ENCODE peak calls at places on chromosomes 5 and 9, in eight cellular contexts. C, J, Z, B, T, U, D and R are unnamed samples.

GRCh38 chr5:156888520-156888919 is 38.4 kb downstream of the PPP1R2B start:
- DNase-seq in C (no peak), J (no peak), Z (no peak), B (no peak), T (no peak), U (no peak), D (no peak), R (no peak)

GRCh38 chr5:154474957-154475334 is 3.1 kb downstream of the HAND1 start:
- DNase-seq in C (no peak), J (no peak), Z (no peak), B (no peak), T (no peak), U (no peak), D (no peak), R (no peak)

GRCh38 chr5:76622973-76623596 is at the start of gene F2RL2:
- DNase-seq in C (peak), J (no peak), Z (no peak), B (peak), T (peak), U (peak), D (peak), R (peak)

GRCh38 chr9:99432075-99432474 is 210.0 kb downstream of the SEC61B start:
- DNase-seq in C (no peak), J (no peak), Z (no peak), B (no peak), T (no peak), U (no peak), D (no peak), R (no peak)

GRCh38 chr9:127968717-127969383 is 11.9 kb downstream of the EEIG1 start:
- DNase-seq in C (peak), J (no peak), Z (no peak), B (peak), T (peak), U (no peak), D (peak), R (no peak)

GRCh38 chr9:70081120-70081495 is 37.5 kb downstream of the MAMDC2 start:
- DNase-seq in C (peak), J (no peak), Z (no peak), B (peak), T (no peak), U (no peak), D (peak), R (no peak)

GRCh38 chr9:125189011-125189360 is 617 bp downstream of the PPP6C start:
- DNase-seq in C (no peak), J (no peak), Z (peak), B (no peak), T (no peak), U (no peak), D (no peak), R (no peak)

GRCh38 chr5:35089688-35090314 is 42.1 kb upstream of the AGXT2 start:
- DNase-seq in C (peak), J (peak), Z (peak), B (peak), T (peak), U (peak), D (peak), R (peak)

GRCh38 chr9:133991211-133991921 is 758 bp downstream of the VAV2 start:
- DNase-seq in C (no peak), J (no peak), Z (no peak), B (no peak), T (no peak), U (no peak), D (no peak), R (no peak)

GRCh38 chr5:74035521-74035937 is 409.5 kb downstream of the ARHGEF28 start:
- DNase-seq in C (peak), J (no peak), Z (no peak), B (no peak), T (peak), U (no peak), D (peak), R (no peak)

GRCh38 chr9:108933231-108933630 is 693 bp downstream of the ELP1 start:
- DNase-seq in C (peak), J (no peak), Z (no peak), B (no peak), T (no peak), U (peak), D (peak), R (no peak)

GRCh38 chr5:24649531-24649930 is 4.8 kb upstream of the CDH10 start:
- DNase-seq in C (no peak), J (no peak), Z (no peak), B (no peak), T (no peak), U (no peak), D (no peak), R (no peak)

GRCh38 chr9:113154936-113155335 is 4.1 kb downstream of the SLC31A2 start:
- DNase-seq in C (no peak), J (no peak), Z (no peak), B (no peak), T (no peak), U (no peak), D (peak), R (no peak)

GRCh38 chr9:122779181-122779580 is 9.6 kb upstream of the OR5C1 start:
- DNase-seq in C (no peak), J (no peak), Z (no peak), B (no peak), T (no peak), U (no peak), D (no peak), R (no peak)

GRCh38 chr9:137217276-137218211 is 4.5 kb downstream of the RNF208 start:
- DNase-seq in C (no peak), J (no peak), Z (no peak), B (no peak), T (no peak), U (no peak), D (no peak), R (no peak)

GRCh38 chr9:34601883-34602570 is 9.9 kb downstream of the RPP25L start:
- DNase-seq in C (no peak), J (no peak), Z (no peak), B (no peak), T (no peak), U (no peak), D (no peak), R (no peak)

GRCh38 chr5:13985736-13986418 is 41.4 kb upstream of the DNAH5 start:
- DNase-seq in C (peak), J (no peak), Z (no peak), B (peak), T (peak), U (peak), D (peak), R (no peak)

GRCh38 chr9:107638922-107639321 is 149.4 kb upstream of the KLF4 start:
- DNase-seq in C (peak), J (no peak), Z (no peak), B (peak), T (peak), U (no peak), D (peak), R (no peak)

GRCh38 chr9:130860458-130861316 is 25.6 kb downstream of the ABL1 start:
- DNase-seq in C (peak), J (no peak), Z (no peak), B (peak), T (peak), U (peak), D (peak), R (no peak)

GRCh38 chr5:52672459-52672858 is 115.3 kb upstream of the ITGA1 start:
- DNase-seq in C (no peak), J (no peak), Z (no peak), B (no peak), T (no peak), U (no peak), D (no peak), R (no peak)

GRCh38 chr9:36898621-36899020 is 135.4 kb downstream of the PAX5 start:
- DNase-seq in C (no peak), J (no peak), Z (no peak), B (no peak), T (no peak), U (no peak), D (no peak), R (no peak)

GRCh38 chr5:95903838-95904237 is 57.8 kb downstream of the ELL2 start:
- DNase-seq in C (no peak), J (no peak), Z (no peak), B (no peak), T (no peak), U (no peak), D (no peak), R (no peak)

GRCh38 chr5:176620333-176620981 is 9.9 kb downstream of the SNCB start:
- DNase-seq in C (no peak), J (no peak), Z (no peak), B (no peak), T (peak), U (no peak), D (peak), R (no peak)

GRCh38 chr9:92538541-92538940 is 2.8 kb upstream of the ECM2 start:
- DNase-seq in C (peak), J (no peak), Z (no peak), B (no peak), T (no peak), U (no peak), D (no peak), R (no peak)

GRCh38 chr5:78518365-78519197 is 130.0 kb downstream of the LHFPL2 start:
- DNase-seq in C (peak), J (no peak), Z (no peak), B (peak), T (peak), U (no peak), D (peak), R (peak)

GRCh38 chr5:17735771-17736170 is 101.5 kb downstream of the TAF11L14 start:
- DNase-seq in C (no peak), J (no peak), Z (no peak), B (no peak), T (no peak), U (no peak), D (no peak), R (no peak)

GRCh38 chr5:167710444-167711025 is 580.9 kb upstream of the WWC1 start:
- DNase-seq in C (no peak), J (no peak), Z (no peak), B (no peak), T (no peak), U (no peak), D (no peak), R (no peak)

GRCh38 chr5:137858223-137858916 is 9.3 kb upstream of the MYOT start:
- DNase-seq in C (peak), J (no peak), Z (no peak), B (no peak), T (no peak), U (no peak), D (peak), R (no peak)

GRCh38 chr9:135536166-135536565 is 9.8 kb upstream of the OBP2A start:
- DNase-seq in C (peak), J (no peak), Z (no peak), B (no peak), T (no peak), U (no peak), D (no peak), R (no peak)

GRCh38 chr5:38124321-38124720 is 134.0 kb upstream of the EGFLAM start:
- DNase-seq in C (no peak), J (no peak), Z (no peak), B (no peak), T (no peak), U (no peak), D (no peak), R (no peak)